ENCODE peak calls at places on chromosomes 12 and 14, in five cellular contexts. One of them, this sample, is unnamed.

GRCh38 chr12:79674629-79675028 is 16.1 kb downstream of the PAWR start:
- DNase-seq in GM12878: no peak
- DNase-seq in HepG2: no peak
- DNase-seq in K562: no peak
- DNase-seq in H1: no peak
- DNase-seq in this sample: no peak

GRCh38 chr14:24889843-24890242 is 160.1 kb downstream of the STXBP6 start:
- DNase-seq in H1: no peak
- DNase-seq in GM12878: no peak
- DNase-seq in HepG2: no peak
- DNase-seq in K562: no peak
- DNase-seq in this sample: no peak

GRCh38 chr14:104556256-104557021 is 23.1 kb upstream of the C14orf180 start:
- DNase-seq in H1: no peak
- DNase-seq in HepG2: no peak
- DNase-seq in GM12878: no peak
- DNase-seq in K562: no peak
- DNase-seq in this sample: no peak

GRCh38 chr12:10190558-10191388 is 11.9 kb downstream of the TMEM52B start:
- DNase-seq in K562: peak; percentile 55
- DNase-seq in HepG2: peak; percentile 40
- DNase-seq in H1: peak; percentile 53
- DNase-seq in GM12878: no peak
- DNase-seq in this sample: peak; percentile 56

GRCh38 chr12:6829532-6830220 is 1.5 kb downstream of the P3H3 start:
- DNase-seq in K562: peak; percentile 31
- DNase-seq in GM12878: no peak
- DNase-seq in HepG2: peak; percentile 66
- DNase-seq in H1: peak; percentile 73
- DNase-seq in this sample: peak; percentile 63

GRCh38 chr14:45249847-45250575 is 3.0 kb downstream of the MIS18BP1 start:
- DNase-seq in GM12878: no peak
- DNase-seq in H1: no peak
- DNase-seq in HepG2: peak; percentile 29
- DNase-seq in K562: peak; percentile 51
- DNase-seq in this sample: no peak

GRCh38 chr12:85076688-85077430 is 40.7 kb downstream of the LRRIQ1 start:
- DNase-seq in HepG2: peak; percentile 43
- DNase-seq in H1: no peak
- DNase-seq in GM12878: no peak
- DNase-seq in K562: peak; percentile 2
- DNase-seq in this sample: peak; percentile 81

GRCh38 chr12:77594386-77594785 is 236.3 kb upstream of the NAV3 start:
- DNase-seq in K562: no peak
- DNase-seq in H1: no peak
- DNase-seq in GM12878: no peak
- DNase-seq in HepG2: no peak
- DNase-seq in this sample: no peak

GRCh38 chr14:102889615-102890014 is 32.8 kb upstream of the AMN start:
- DNase-seq in HepG2: no peak
- DNase-seq in H1: no peak
- DNase-seq in K562: no peak
- DNase-seq in GM12878: no peak
- DNase-seq in this sample: no peak

GRCh38 chr12:53170876-53171724 is 9.4 kb upstream of the ZNF740 start:
- DNase-seq in HepG2: no peak
- DNase-seq in K562: no peak
- DNase-seq in GM12878: no peak
- DNase-seq in H1: no peak
- DNase-seq in this sample: no peak

GRCh38 chr12:108833757-108834472 is 23.5 kb downstream of the SSH1 start:
- DNase-seq in K562: no peak
- DNase-seq in HepG2: no peak
- DNase-seq in H1: no peak
- DNase-seq in GM12878: no peak
- DNase-seq in this sample: no peak

GRCh38 chr14:22466520-22466919 is 122.5 kb downstream of the DAD1 start:
- DNase-seq in K562: no peak
- DNase-seq in GM12878: no peak
- DNase-seq in HepG2: no peak
- DNase-seq in H1: no peak
- DNase-seq in this sample: no peak

GRCh38 chr14:100299238-100299560 is 7.0 kb downstream of the SLC25A29 start:
- DNase-seq in K562: no peak
- DNase-seq in GM12878: no peak
- DNase-seq in HepG2: no peak
- DNase-seq in H1: no peak
- DNase-seq in this sample: no peak

GRCh38 chr14:63508033-63508432 is 35.1 kb downstream of the PPP2R5E start:
- DNase-seq in GM12878: no peak
- DNase-seq in H1: no peak
- DNase-seq in HepG2: peak; percentile 48
- DNase-seq in K562: no peak
- DNase-seq in this sample: no peak

GRCh38 chr12:14656846-14657245 is 39.6 kb downstream of the GUCY2C start:
- DNase-seq in HepG2: peak; percentile 2
- DNase-seq in H1: peak; percentile 67
- DNase-seq in K562: peak; percentile 40
- DNase-seq in GM12878: no peak
- DNase-seq in this sample: no peak

GRCh38 chr14:91237219-91237618 is 7.3 kb downstream of the GPR68 start:
- DNase-seq in K562: no peak
- DNase-seq in H1: no peak
- DNase-seq in HepG2: no peak
- DNase-seq in GM12878: no peak
- DNase-seq in this sample: no peak

GRCh38 chr12:12927211-12928079 is 24.5 kb downstream of the GPRC5D start:
- DNase-seq in HepG2: peak; percentile 95
- DNase-seq in K562: peak; percentile 92
- DNase-seq in GM12878: peak; percentile 28
- DNase-seq in H1: peak; percentile 68
- DNase-seq in this sample: peak; percentile 90

GRCh38 chr14:83463500-83464098 is 1929.9 kb upstream of the SEL1L start:
- DNase-seq in GM12878: no peak
- DNase-seq in HepG2: peak; percentile 12
- DNase-seq in K562: peak; percentile 23
- DNase-seq in H1: peak; percentile 56
- DNase-seq in this sample: no peak

GRCh38 chr12:38484821-38485220 is 168.2 kb downstream of the ALG10B start:
- DNase-seq in GM12878: no peak
- DNase-seq in K562: no peak
- DNase-seq in HepG2: no peak
- DNase-seq in H1: no peak
- DNase-seq in this sample: no peak

GRCh38 chr14:40601063-40601462 is 1005.6 kb upstream of the LRFN5 start:
- DNase-seq in GM12878: no peak
- DNase-seq in HepG2: no peak
- DNase-seq in H1: no peak
- DNase-seq in K562: no peak
- DNase-seq in this sample: no peak

GRCh38 chr14:75224561-75224960 is 48.1 kb upstream of the TMED10 start:
- DNase-seq in K562: no peak
- DNase-seq in HepG2: no peak
- DNase-seq in H1: no peak
- DNase-seq in GM12878: no peak
- DNase-seq in this sample: no peak
- TF ChIP-seq SRF in K562: no peak
- TF ChIP-seq SRF in HepG2: no peak
- TF ChIP-seq SRF in H1: no peak
- TF ChIP-seq SRF in GM12878: no peak
- TF ChIP-seq SRF in this sample: no peak

DNA sequence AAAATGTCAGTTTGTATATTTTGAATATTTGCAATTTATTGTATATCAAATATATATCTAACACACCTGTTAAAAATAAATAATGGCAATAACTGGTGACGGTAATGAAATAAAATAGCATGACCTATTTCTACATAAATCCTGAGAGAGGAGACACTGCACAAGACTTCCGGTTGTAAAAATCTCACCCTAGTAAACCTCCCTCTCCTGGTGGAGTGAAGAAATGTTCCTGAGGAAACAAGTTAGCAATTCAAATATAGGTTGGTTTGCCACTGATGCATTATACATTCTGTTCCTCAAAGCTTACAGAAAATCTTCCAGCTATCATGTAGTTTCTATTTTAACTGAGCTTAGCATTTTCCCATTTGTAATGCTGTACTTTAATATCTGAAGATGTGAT is 166.2 kb upstream of the SYT10 start:
- DNase-seq in K562: peak; percentile 44
- DNase-seq in HepG2: peak; percentile 10
- DNase-seq in H1: no peak
- DNase-seq in GM12878: no peak
- DNase-seq in this sample: no peak
- TF ChIP-seq CTCF in K562: peak; percentile 34
- TF ChIP-seq CTCF in HepG2: no peak
- TF ChIP-seq CTCF in H1: peak; percentile 51
- TF ChIP-seq CTCF in GM12878: no peak
- TF ChIP-seq CTCF in this sample: no peak

GRCh38 chr14:47790477-47790876 is 115.1 kb upstream of the MDGA2 start:
- DNase-seq in H1: no peak
- DNase-seq in K562: no peak
- DNase-seq in GM12878: no peak
- DNase-seq in HepG2: no peak
- DNase-seq in this sample: no peak

DNA sequence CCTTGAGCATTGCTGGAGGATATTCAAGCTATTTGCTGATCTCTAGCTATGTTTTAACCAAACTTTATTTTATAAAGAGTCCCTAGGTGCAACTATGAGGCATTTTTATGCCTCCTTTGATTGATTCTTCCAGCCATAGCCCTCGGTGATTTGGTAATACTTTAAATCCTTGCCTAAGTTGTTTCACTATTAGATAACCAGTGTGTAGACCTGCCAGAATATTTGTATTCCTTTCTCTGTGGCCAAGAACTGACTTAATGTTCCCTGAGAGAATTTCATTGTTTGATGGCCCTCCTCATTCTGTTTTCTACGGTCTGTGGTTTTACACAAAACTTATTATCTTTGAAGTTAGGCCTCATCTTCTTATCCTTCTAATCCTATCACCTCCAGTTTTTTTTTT is 109.6 kb upstream of the MDGA2 start:
- DNase-seq in GM12878: no peak
- DNase-seq in HepG2: no peak
- DNase-seq in K562: no peak
- DNase-seq in H1: no peak
- DNase-seq in this sample: no peak
- TF ChIP-seq SRF in GM12878: no peak
- TF ChIP-seq SRF in HepG2: no peak
- TF ChIP-seq SRF in K562: no peak
- TF ChIP-seq SRF in H1: no peak
- TF ChIP-seq SRF in this sample: no peak

GRCh38 chr12:22283508-22283907 is 51.0 kb downstream of the ST8SIA1 start:
- DNase-seq in HepG2: no peak
- DNase-seq in H1: no peak
- DNase-seq in GM12878: no peak
- DNase-seq in K562: no peak
- DNase-seq in this sample: no peak
- TF ChIP-seq CTCF in HepG2: no peak
- TF ChIP-seq CTCF in H1: no peak
- TF ChIP-seq CTCF in GM12878: no peak
- TF ChIP-seq CTCF in K562: no peak
- TF ChIP-seq CTCF in this sample: peak; percentile 3